ENCODE peak calls at places on chromosomes 2 and 18, in five cellular contexts. One of them, this sample, is unnamed.

GRCh38 chr2:12399244-12399643 is 317.5 kb upstream of the TRIB2 start:
- DNase-seq in fibroblast of lung: no peak
- DNase-seq in cardiac muscle cell: no peak
- DNase-seq in substantia nigra: no peak
- DNase-seq in DMS153: peak
- DNase-seq in this sample: no peak

GRCh38 chr2:53826587-53827397 is 33.0 kb downstream of the GPR75 start:
- DNase-seq in fibroblast of lung: no peak
- DNase-seq in cardiac muscle cell: peak
- DNase-seq in substantia nigra: no peak
- DNase-seq in DMS153: no peak
- DNase-seq in this sample: no peak

GRCh38 chr2:132943829-132944228 is 273.8 kb upstream of the LYPD1 start:
- DNase-seq in fibroblast of lung: peak
- DNase-seq in cardiac muscle cell: peak
- DNase-seq in substantia nigra: no peak
- DNase-seq in DMS153: no peak
- DNase-seq in this sample: peak

GRCh38 chr18:79374408-79375171 is 21.1 kb upstream of the NFATC1 start:
- DNase-seq in fibroblast of lung: no peak
- DNase-seq in cardiac muscle cell: no peak
- DNase-seq in substantia nigra: no peak
- DNase-seq in DMS153: no peak
- DNase-seq in this sample: no peak

GRCh38 chr2:154386186-154386585 is 312.3 kb upstream of the KCNJ3 start:
- DNase-seq in fibroblast of lung: no peak
- DNase-seq in cardiac muscle cell: no peak
- DNase-seq in substantia nigra: no peak
- DNase-seq in DMS153: no peak
- DNase-seq in this sample: no peak

GRCh38 chr18:3015203-3015590 is 2.3 kb upstream of the LPIN2 start:
- DNase-seq in fibroblast of lung: peak
- DNase-seq in cardiac muscle cell: peak
- DNase-seq in substantia nigra: no peak
- DNase-seq in DMS153: no peak
- DNase-seq in this sample: no peak

GRCh38 chr18:77129150-77129551 is 3.4 kb downstream of the MBP start:
- DNase-seq in fibroblast of lung: peak
- DNase-seq in cardiac muscle cell: peak
- DNase-seq in substantia nigra: no peak
- DNase-seq in DMS153: peak
- DNase-seq in this sample: no peak

GRCh38 chr2:49978341-49978740 is 824.0 kb upstream of the FSHR start:
- DNase-seq in fibroblast of lung: no peak
- DNase-seq in cardiac muscle cell: no peak
- DNase-seq in substantia nigra: no peak
- DNase-seq in DMS153: no peak
- DNase-seq in this sample: no peak

GRCh38 chr18:48441405-48441881 is 32.3 kb upstream of the ZBTB7C start:
- DNase-seq in fibroblast of lung: peak
- DNase-seq in cardiac muscle cell: peak
- DNase-seq in substantia nigra: no peak
- DNase-seq in DMS153: peak
- DNase-seq in this sample: no peak

GRCh38 chr2:6657872-6658271 is 207.8 kb downstream of the CMPK2 start:
- DNase-seq in fibroblast of lung: no peak
- DNase-seq in cardiac muscle cell: no peak
- DNase-seq in substantia nigra: no peak
- DNase-seq in DMS153: no peak
- DNase-seq in this sample: no peak

GRCh38 chr2:126953483-126953882 is 54.8 kb downstream of the TEX51 start:
- DNase-seq in fibroblast of lung: no peak
- DNase-seq in cardiac muscle cell: no peak
- DNase-seq in substantia nigra: no peak
- DNase-seq in DMS153: peak
- DNase-seq in this sample: no peak